ENCODE peak calls at places on chromosomes 7 and 10, in four cellular contexts. One of them, this sample, is unnamed.
A peak's percentile ranks its signal among the peaks of the same experiment; 100 is the strongest.

GRCh38 chr7:696426-697258 is 29.9 kb upstream of the DNAAF5 start:
- DNase-seq in nephron progenitor cell: no peak
- DNase-seq in kidney tubule cell: no peak
- DNase-seq in non-pigmented ciliary epithelial cell: no peak
- DNase-seq in this sample: no peak

GRCh38 chr7:100900978-100901377 is 5.3 kb upstream of the ACHE start:
- DNase-seq in non-pigmented ciliary epithelial cell: no peak
- DNase-seq in kidney tubule cell: no peak
- DNase-seq in nephron progenitor cell: no peak
- DNase-seq in this sample: no peak

GRCh38 chr10:91012502-91012901 is 91.6 kb upstream of the ANKRD1 start:
- DNase-seq in kidney tubule cell: no peak
- DNase-seq in nephron progenitor cell: no peak
- DNase-seq in non-pigmented ciliary epithelial cell: no peak
- DNase-seq in this sample: no peak

GRCh38 chr10:97676770-97677581 is 10.1 kb downstream of the AVPI1 start:
- DNase-seq in non-pigmented ciliary epithelial cell: no peak
- DNase-seq in nephron progenitor cell: peak; percentile 61
- DNase-seq in kidney tubule cell: peak; percentile 69
- DNase-seq in this sample: peak; percentile 75

GRCh38 chr10:64463406-64463805 is 942.2 kb downstream of the REEP3 start:
- DNase-seq in nephron progenitor cell: no peak
- DNase-seq in non-pigmented ciliary epithelial cell: no peak
- DNase-seq in kidney tubule cell: peak; percentile 4
- DNase-seq in this sample: no peak

GRCh38 chr10:19588608-19589007 is 227.6 kb upstream of the PLXDC2 start:
- DNase-seq in kidney tubule cell: no peak
- DNase-seq in nephron progenitor cell: no peak
- DNase-seq in non-pigmented ciliary epithelial cell: no peak
- DNase-seq in this sample: no peak

GRCh38 chr10:78255796-78256638 is 222.4 kb downstream of the RPS24 start:
- DNase-seq in non-pigmented ciliary epithelial cell: peak; percentile 92
- DNase-seq in kidney tubule cell: peak; percentile 99
- DNase-seq in nephron progenitor cell: no peak
- DNase-seq in this sample: no peak

GRCh38 chr10:62614389-62615157 is 189.9 kb upstream of the ADO start:
- DNase-seq in non-pigmented ciliary epithelial cell: no peak
- DNase-seq in kidney tubule cell: peak; percentile 80
- DNase-seq in nephron progenitor cell: no peak
- DNase-seq in this sample: peak; percentile 20

GRCh38 chr10:42951486-42952251 is 125.2 kb upstream of the RET start:
- DNase-seq in nephron progenitor cell: peak; percentile 67
- DNase-seq in kidney tubule cell: no peak
- DNase-seq in non-pigmented ciliary epithelial cell: no peak
- DNase-seq in this sample: no peak

This sample was measured in SJCRH30.